ENCODE peak calls at places on chromosomes 12 and 14, in four cellular contexts. One of them, this sample, is unnamed.

GRCh38 chr12:72543777-72544467 is 271.8 kb downstream of the TRHDE start:
- DNase-seq in GM23338: no peak
- DNase-seq in endothelial cell of umbilical vein: no peak
- DNase-seq in GM12878: no peak
- DNase-seq in this sample: no peak

GRCh38 chr12:111368684-111369495 is at the start of gene PHETA1:
- DNase-seq in GM23338: peak; percentile 96
- DNase-seq in endothelial cell of umbilical vein: peak; percentile 90
- DNase-seq in GM12878: peak; percentile 30
- DNase-seq in this sample: peak; percentile 10

GRCh38 chr14:35384386-35385041 is 20.0 kb downstream of the NFKBIA start:
- DNase-seq in GM23338: no peak
- DNase-seq in endothelial cell of umbilical vein: peak; percentile 89
- DNase-seq in GM12878: no peak
- DNase-seq in this sample: no peak

GRCh38 chr12:7629465-7629864 is 36.2 kb downstream of the APOBEC1 start:
- DNase-seq in GM23338: no peak
- DNase-seq in endothelial cell of umbilical vein: no peak
- DNase-seq in GM12878: no peak
- DNase-seq in this sample: no peak

GRCh38 chr14:93085916-93086315 is 29.8 kb downstream of the ITPK1 start:
- DNase-seq in GM23338: peak; percentile 64
- DNase-seq in endothelial cell of umbilical vein: no peak
- DNase-seq in GM12878: no peak
- DNase-seq in this sample: peak; percentile 39

GRCh38 chr14:78153069-78153351 is 17.2 kb upstream of the NRXN3 start:
- DNase-seq in GM23338: no peak
- DNase-seq in endothelial cell of umbilical vein: no peak
- DNase-seq in GM12878: no peak
- DNase-seq in this sample: no peak

GRCh38 chr12:459430-460258 is at the start of gene B4GALNT3:
- DNase-seq in GM23338: peak; percentile 81
- DNase-seq in endothelial cell of umbilical vein: no peak
- DNase-seq in GM12878: no peak
- DNase-seq in this sample: no peak

GRCh38 chr12:30691122-30691879 is 4.4 kb downstream of the IPO8 start:
- DNase-seq in GM23338: no peak
- DNase-seq in endothelial cell of umbilical vein: no peak
- DNase-seq in GM12878: no peak
- DNase-seq in this sample: no peak

GRCh38 chr12:89709994-89710872 is 1.6 kb upstream of the ATP2B1 start:
- DNase-seq in GM23338: peak; percentile 76
- DNase-seq in endothelial cell of umbilical vein: no peak
- DNase-seq in GM12878: no peak
- DNase-seq in this sample: no peak

GRCh38 chr12:50213439-50213838 is 46.3 kb upstream of the CERS5 start:
- DNase-seq in GM23338: no peak
- DNase-seq in endothelial cell of umbilical vein: no peak
- DNase-seq in GM12878: no peak
- DNase-seq in this sample: no peak

GRCh38 chr12:6198556-6198955 is 1.6 kb upstream of the CD9 start:
- DNase-seq in GM23338: no peak
- DNase-seq in endothelial cell of umbilical vein: no peak
- DNase-seq in GM12878: no peak
- DNase-seq in this sample: no peak

GRCh38 chr14:58637040-58637390 is 747 bp upstream of the DACT1 start:
- DNase-seq in GM23338: no peak
- DNase-seq in endothelial cell of umbilical vein: no peak
- DNase-seq in GM12878: no peak
- DNase-seq in this sample: no peak

GRCh38 chr12:90938451-90938850 is 16.5 kb downstream of the CCER1 start:
- DNase-seq in GM23338: no peak
- DNase-seq in endothelial cell of umbilical vein: peak; percentile 77
- DNase-seq in GM12878: no peak
- DNase-seq in this sample: no peak

GRCh38 chr12:120369476-120370342 is 745 bp upstream of the MSI1 start:
- DNase-seq in GM23338: peak; percentile 62
- DNase-seq in endothelial cell of umbilical vein: no peak
- DNase-seq in GM12878: no peak
- DNase-seq in this sample: no peak

GRCh38 chr12:66552753-66553152 is 126.1 kb downstream of the GRIP1 start:
- DNase-seq in GM23338: no peak
- DNase-seq in endothelial cell of umbilical vein: no peak
- DNase-seq in GM12878: no peak
- DNase-seq in this sample: no peak

GRCh38 chr12:58481811-58482210 is 438.5 kb downstream of the LRIG3 start:
- DNase-seq in GM23338: no peak
- DNase-seq in endothelial cell of umbilical vein: no peak
- DNase-seq in GM12878: no peak
- DNase-seq in this sample: peak; percentile 5

GRCh38 chr12:49969027-49969426 is 3.7 kb upstream of the AQP6 start:
- DNase-seq in GM23338: no peak
- DNase-seq in endothelial cell of umbilical vein: no peak
- DNase-seq in GM12878: no peak
- DNase-seq in this sample: no peak

GRCh38 chr12:51322452-51322851 is 1.5 kb downstream of the BIN2 start:
- DNase-seq in GM23338: no peak
- DNase-seq in endothelial cell of umbilical vein: no peak
- DNase-seq in GM12878: peak; percentile 45
- DNase-seq in this sample: no peak

GRCh38 chr14:34223302-34224150 is 238.5 kb downstream of the SPTSSA start:
- DNase-seq in GM23338: peak; percentile 49
- DNase-seq in endothelial cell of umbilical vein: no peak
- DNase-seq in GM12878: no peak
- DNase-seq in this sample: no peak

GRCh38 chr12:12070674-12071661 is at the start of gene BCL2L14:
- DNase-seq in GM23338: no peak
- DNase-seq in endothelial cell of umbilical vein: no peak
- DNase-seq in GM12878: peak; percentile 36
- DNase-seq in this sample: no peak

GRCh38 chr12:91023326-91024004 is 18.7 kb upstream of the EPYC start:
- DNase-seq in GM23338: no peak
- DNase-seq in endothelial cell of umbilical vein: no peak
- DNase-seq in GM12878: no peak
- DNase-seq in this sample: no peak

GRCh38 chr14:91311284-91311662 is 66.8 kb upstream of the GPR68 start:
- DNase-seq in GM23338: no peak
- DNase-seq in endothelial cell of umbilical vein: no peak
- DNase-seq in GM12878: no peak
- DNase-seq in this sample: no peak

GRCh38 chr12:34205401-34205800 is 183.1 kb downstream of the ALG10 start:
- DNase-seq in GM23338: no peak
- DNase-seq in endothelial cell of umbilical vein: no peak
- DNase-seq in GM12878: no peak
- DNase-seq in this sample: no peak

GRCh38 chr12:80443974-80444666 is at the start of gene PTPRQ:
- DNase-seq in GM23338: no peak
- DNase-seq in endothelial cell of umbilical vein: no peak
- DNase-seq in GM12878: no peak
- DNase-seq in this sample: no peak

GRCh38 chr12:8493084-8493483 is 20.2 kb upstream of the CLEC4D start:
- DNase-seq in GM23338: no peak
- DNase-seq in endothelial cell of umbilical vein: no peak
- DNase-seq in GM12878: peak; percentile 72
- DNase-seq in this sample: no peak

DNA sequence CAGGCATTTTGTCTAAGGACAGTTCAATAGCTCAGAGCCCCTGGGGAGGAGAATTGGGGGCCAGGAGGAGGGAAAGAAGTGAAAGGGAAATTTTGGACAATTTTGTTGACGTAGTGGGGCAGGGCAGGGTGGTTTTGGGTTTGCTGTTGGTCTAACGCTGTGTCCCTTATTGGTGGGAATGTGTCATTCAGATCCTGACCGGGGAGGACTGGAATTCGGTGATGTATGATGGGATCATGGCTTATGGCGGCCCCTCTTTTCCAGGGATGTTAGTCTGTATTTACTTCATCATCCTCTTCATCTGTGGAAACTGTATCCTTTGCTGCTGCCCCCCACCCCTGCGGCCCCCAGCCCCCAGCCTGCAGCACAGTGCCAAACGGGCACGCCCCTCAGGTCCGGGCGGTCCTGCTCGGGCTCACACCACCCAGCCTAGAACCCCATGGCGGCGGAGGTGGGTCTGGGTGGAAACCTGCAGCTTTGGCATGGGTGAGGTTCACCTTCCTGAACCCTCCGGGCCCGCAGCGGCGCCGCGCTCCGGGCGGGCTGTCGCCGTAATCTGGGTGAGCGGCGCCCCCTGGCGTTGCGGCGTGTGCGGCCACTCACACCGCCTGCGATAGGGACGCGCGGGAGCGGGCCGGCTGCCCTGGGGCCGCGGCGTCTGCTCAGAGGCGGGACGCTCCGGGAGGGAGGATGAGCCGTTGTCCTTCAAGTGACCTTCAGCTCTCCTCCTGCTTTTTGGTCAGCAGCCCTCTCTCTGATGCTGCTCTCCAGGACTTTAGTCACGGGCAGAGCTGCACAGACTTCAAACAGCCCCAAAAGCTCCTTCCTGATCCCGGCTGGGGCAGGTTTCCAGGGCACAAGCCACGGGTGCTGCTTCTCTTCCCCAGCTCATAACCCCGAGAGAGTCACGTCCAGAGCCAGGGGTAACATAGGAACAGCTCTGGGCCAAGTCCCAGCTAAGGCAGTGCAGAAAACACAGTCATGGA is 211.8 kb upstream of the FKBP4 start:
- DNase-seq in GM23338: peak; percentile 83
- DNase-seq in endothelial cell of umbilical vein: peak; percentile 20
- DNase-seq in GM12878: no peak
- DNase-seq in this sample: no peak
- TF ChIP-seq EZH2 in GM23338: no peak
- TF ChIP-seq EZH2 in endothelial cell of umbilical vein: peak; percentile 61
- TF ChIP-seq EZH2 in GM12878: no peak
- TF ChIP-seq EZH2 in this sample: no peak

GRCh38 chr12:108691154-108691994 is 39.9 kb downstream of the CORO1C start:
- DNase-seq in GM23338: peak; percentile 96
- DNase-seq in endothelial cell of umbilical vein: peak; percentile 99
- DNase-seq in GM12878: peak; percentile 63
- DNase-seq in this sample: no peak
- TF ChIP-seq POLR2AphosphoS5 in GM23338: no peak
- TF ChIP-seq POLR2AphosphoS5 in endothelial cell of umbilical vein: peak; percentile 65
- TF ChIP-seq POLR2AphosphoS5 in GM12878: peak; percentile 74
- TF ChIP-seq POLR2AphosphoS5 in this sample: no peak

GRCh38 chr12:53219116-53219955 is 12.3 kb upstream of the ITGB7 start:
- DNase-seq in GM23338: no peak
- DNase-seq in endothelial cell of umbilical vein: peak; percentile 58
- DNase-seq in GM12878: no peak
- DNase-seq in this sample: no peak

GRCh38 chr12:53217930-53218307 is 10.9 kb upstream of the ITGB7 start:
- DNase-seq in GM23338: peak; percentile 10
- DNase-seq in endothelial cell of umbilical vein: no peak
- DNase-seq in GM12878: no peak
- DNase-seq in this sample: no peak

GRCh38 chr12:53215497-53215896 is 8.4 kb upstream of the ITGB7 start:
- DNase-seq in GM23338: no peak
- DNase-seq in endothelial cell of umbilical vein: no peak
- DNase-seq in GM12878: no peak
- DNase-seq in this sample: no peak

GRCh38 chr12:53218551-53219114 is 11.6 kb upstream of the ITGB7 start:
- DNase-seq in GM23338: peak; percentile 21
- DNase-seq in endothelial cell of umbilical vein: no peak
- DNase-seq in GM12878: no peak
- DNase-seq in this sample: no peak

GRCh38 chr12:53217049-53217929 is 10.2 kb upstream of the ITGB7 start:
- DNase-seq in GM23338: peak; percentile 96
- DNase-seq in endothelial cell of umbilical vein: no peak
- DNase-seq in GM12878: no peak
- DNase-seq in this sample: no peak
- TF ChIP-seq EZH2 in GM23338: no peak
- TF ChIP-seq EZH2 in endothelial cell of umbilical vein: no peak
- TF ChIP-seq EZH2 in GM12878: no peak
- TF ChIP-seq EZH2 in this sample: no peak

GRCh38 chr14:69079188-69079742 is 73.7 kb downstream of the DCAF5 start:
- DNase-seq in GM23338: peak; percentile 17
- DNase-seq in endothelial cell of umbilical vein: peak; percentile 94
- DNase-seq in GM12878: no peak
- DNase-seq in this sample: peak; percentile 20
- TF ChIP-seq POLR2AphosphoS5 in GM23338: no peak
- TF ChIP-seq POLR2AphosphoS5 in endothelial cell of umbilical vein: no peak
- TF ChIP-seq POLR2AphosphoS5 in GM12878: no peak
- TF ChIP-seq POLR2AphosphoS5 in this sample: no peak

GRCh38 chr12:107840186-107840585 is 65.7 kb downstream of the ASCL4 start:
- DNase-seq in GM23338: no peak
- DNase-seq in endothelial cell of umbilical vein: no peak
- DNase-seq in GM12878: no peak
- DNase-seq in this sample: no peak
- TF ChIP-seq EZH2 in GM23338: no peak
- TF ChIP-seq EZH2 in endothelial cell of umbilical vein: no peak
- TF ChIP-seq EZH2 in GM12878: no peak
- TF ChIP-seq EZH2 in this sample: no peak

GRCh38 chr12:117145597-117146154 is 44.6 kb downstream of the FBXO21 start:
- DNase-seq in GM23338: no peak
- DNase-seq in endothelial cell of umbilical vein: no peak
- DNase-seq in GM12878: no peak
- DNase-seq in this sample: no peak
- TF ChIP-seq POLR2AphosphoS5 in GM23338: no peak
- TF ChIP-seq POLR2AphosphoS5 in endothelial cell of umbilical vein: no peak
- TF ChIP-seq POLR2AphosphoS5 in GM12878: no peak
- TF ChIP-seq POLR2AphosphoS5 in this sample: no peak

GRCh38 chr12:130714091-130714590 is 2.0 kb downstream of the RIMBP2 start:
- DNase-seq in GM23338: peak; percentile 22
- DNase-seq in endothelial cell of umbilical vein: no peak
- DNase-seq in GM12878: no peak
- DNase-seq in this sample: no peak

GRCh38 chr12:130715996-130716917 is at the start of gene RIMBP2:
- DNase-seq in GM23338: peak; percentile 75
- DNase-seq in endothelial cell of umbilical vein: no peak
- DNase-seq in GM12878: no peak
- DNase-seq in this sample: no peak

GRCh38 chr12:130715150-130715995 is 726 bp downstream of the RIMBP2 start:
- DNase-seq in GM23338: peak; percentile 26
- DNase-seq in endothelial cell of umbilical vein: no peak
- DNase-seq in GM12878: no peak
- DNase-seq in this sample: no peak

GRCh38 chr12:130713581-130713991 is 2.5 kb downstream of the RIMBP2 start:
- DNase-seq in GM23338: no peak
- DNase-seq in endothelial cell of umbilical vein: no peak
- DNase-seq in GM12878: no peak
- DNase-seq in this sample: no peak

DNA sequence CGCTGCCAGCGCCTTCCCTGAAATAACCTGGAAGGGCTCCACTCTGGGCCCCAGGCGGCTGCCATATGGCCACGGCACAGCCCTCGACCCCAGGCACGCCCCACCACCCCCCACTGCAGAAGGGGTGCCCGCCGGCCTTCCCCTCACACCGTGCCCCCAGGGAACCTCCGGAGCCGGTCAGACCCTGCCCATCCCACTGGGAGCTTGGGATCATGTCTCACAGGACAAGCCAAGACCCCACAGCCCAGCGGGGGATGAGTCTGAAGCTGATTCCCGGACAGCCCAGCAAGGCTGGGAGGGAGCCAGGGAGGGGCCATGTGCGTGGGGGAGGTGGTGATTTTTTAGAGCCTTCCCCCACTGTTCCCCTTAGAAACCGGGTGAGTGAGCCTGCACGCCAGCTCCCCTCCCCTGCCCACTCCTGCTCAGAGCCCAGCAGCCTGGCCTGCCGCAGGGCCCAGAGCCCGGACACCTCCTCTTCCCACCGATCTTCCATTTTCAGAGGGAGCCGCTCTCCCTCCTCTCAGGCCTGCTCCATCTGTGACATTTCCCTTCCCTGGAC is 1.4 kb downstream of the RIMBP2 start:
- DNase-seq in GM23338: no peak
- DNase-seq in endothelial cell of umbilical vein: no peak
- DNase-seq in GM12878: no peak
- DNase-seq in this sample: no peak
- TF ChIP-seq EZH2 in GM23338: no peak
- TF ChIP-seq EZH2 in endothelial cell of umbilical vein: no peak
- TF ChIP-seq EZH2 in GM12878: no peak
- TF ChIP-seq EZH2 in this sample: no peak

This sample was measured in SK-N-MC.